ENCODE peak calls at places on chromosomes 11 and 22, in five cellular contexts. K is activated naive CD4-positive, alpha-beta T cell; W is CD4-positive, alpha-beta memory T cell; C is amniotic stem cell; O is HT1080. L is an unnamed sample.

GRCh38 chr11:114229062-114229450 is 67.1 kb upstream of the NNMT start:
- DNase-seq in W (no peak), C (no peak), O (no peak), K (no peak), L (no peak)

GRCh38 chr11:5275369-5276110 is 5.8 kb upstream of the HBE1 start:
- DNase-seq in C (no peak), O (no peak), W (no peak), K (no peak), L (no peak)

GRCh38 chr11:119764108-119764874 is 35.3 kb upstream of the NECTIN1 start:
- DNase-seq in K (no peak), O (no peak), W (no peak), C (no peak), L (no peak)

GRCh38 chr22:31135706-31136105 is 4.6 kb downstream of the PLA2G3 start:
- DNase-seq in C (no peak), O (no peak), W (no peak), K (no peak), L (no peak)

GRCh38 chr22:37240240-37240940 is 3.7 kb downstream of the RAC2 start:
- DNase-seq in C (no peak), K (no peak), W (no peak), O (no peak), L (no peak)

GRCh38 chr22:26134654-26135330 is 34.5 kb upstream of the SEZ6L start:
- DNase-seq in O (peak), K (no peak), W (no peak), C (no peak), L (peak)

GRCh38 chr11:103051986-103052385 is 40.0 kb downstream of the DCUN1D5 start:
- DNase-seq in C (no peak), W (no peak), O (peak), K (no peak), L (no peak)

GRCh38 chr11:36447514-36447913 is 62.6 kb downstream of the TRAF6 start:
- DNase-seq in O (no peak), W (no peak), C (no peak), K (no peak), L (no peak)

GRCh38 chr11:69000831-69001245 is 12.2 kb downstream of the MRGPRF start:
- DNase-seq in O (peak), W (no peak), C (peak), K (no peak), L (no peak)

GRCh38 chr11:10590516-10590915 is 22.1 kb upstream of the LYVE1 start:
- DNase-seq in C (no peak), O (no peak), K (no peak), W (no peak), L (no peak)

GRCh38 chr11:22927793-22928192 is 67.5 kb upstream of the CCDC179 start:
- DNase-seq in W (no peak), O (no peak), K (no peak), C (no peak), L (no peak)

GRCh38 chr11:124075492-124075840 is 34.3 kb upstream of the OR10G7 start:
- DNase-seq in K (no peak), O (no peak), C (no peak), W (no peak), L (no peak)

GRCh38 chr11:84310261-84310660 is 1024.1 kb upstream of the CCDC90B start:
- DNase-seq in K (no peak), C (no peak), W (no peak), O (peak), L (no peak)

GRCh38 chr11:61922539-61922938 is 5.2 kb upstream of the RAB3IL1 start:
- DNase-seq in K (no peak), C (peak), W (no peak), O (no peak), L (no peak)

GRCh38 chr11:113397212-113397611 is 9.6 kb downstream of the ANKK1 start:
- DNase-seq in C (no peak), W (no peak), O (no peak), K (no peak), L (no peak)

GRCh38 chr11:99424313-99425084 is 403.8 kb downstream of the CNTN5 start:
- DNase-seq in W (no peak), C (no peak), K (no peak), O (no peak), L (no peak)

GRCh38 chr11:122707111-122707510 is 51.6 kb downstream of the UBASH3B start:
- DNase-seq in O (no peak), K (no peak), C (no peak), W (no peak), L (no peak)

GRCh38 chr11:19232910-19233503 is 7.7 kb downstream of the E2F8 start:
- DNase-seq in W (no peak), C (peak), O (peak), K (no peak), L (no peak)

GRCh38 chr22:40395607-40396006 is 25.2 kb downstream of the SGSM3 start:
- DNase-seq in K (no peak), O (no peak), C (no peak), W (no peak), L (no peak)

GRCh38 chr11:1669546-1670218 is 27.3 kb upstream of the KRTAP5-6 start:
- DNase-seq in W (no peak), K (no peak), O (no peak), C (no peak), L (no peak)

GRCh38 chr22:33851240-33851639 is 69.0 kb downstream of the LARGE1 start:
- DNase-seq in W (no peak), O (no peak), C (no peak), K (no peak), L (no peak)

GRCh38 chr22:49583341-49583740 is 244.3 kb downstream of the BRD1 start:
- DNase-seq in W (no peak), K (no peak), O (no peak), C (no peak), L (no peak)

GRCh38 chr11:74646964-74647363 is 54.6 kb downstream of the POLD3 start:
- DNase-seq in C (no peak), W (no peak), O (no peak), K (no peak), L (no peak)

GRCh38 chr11:115256326-115257197 is 247.7 kb downstream of the CADM1 start:
- DNase-seq in W (no peak), K (no peak), C (no peak), O (no peak), L (no peak)

GRCh38 chr11:64391839-64392238 is 32.9 kb downstream of the RPS6KA4 start:
- DNase-seq in C (no peak), K (no peak), W (no peak), O (no peak), L (no peak)

GRCh38 chr11:75286826-75287465 is 46.4 kb downstream of the TPBGL start:
- DNase-seq in K (no peak), C (no peak), W (no peak), O (peak), L (no peak)

GRCh38 chr11:3146612-3147256 is 18.4 kb downstream of the OSBPL5 start:
- DNase-seq in C (peak), W (no peak), K (no peak), O (peak), L (no peak)

GRCh38 chr22:31680764-31681624 is 19.0 kb upstream of the PISD start:
- DNase-seq in W (no peak), C (peak), K (no peak), O (peak), L (no peak)

GRCh38 chr22:49502126-49502826 is 325.4 kb downstream of the BRD1 start:
- DNase-seq in W (no peak), O (peak), K (no peak), C (no peak), L (peak)

GRCh38 chr11:132610791-132611190 is 921.5 kb downstream of the OPCML start:
- DNase-seq in W (no peak), C (no peak), O (no peak), K (no peak), L (no peak)

GRCh38 chr11:33449798-33450197 is 192.6 kb downstream of the HIPK3 start:
- DNase-seq in C (no peak), O (no peak), K (no peak), W (no peak), L (no peak)

GRCh38 chr11:130781906-130782305 is 134.4 kb downstream of the SNX19 start:
- DNase-seq in K (no peak), C (no peak), W (no peak), O (peak), L (no peak)

GRCh38 chr22:48753381-48753730 is 1074.3 kb downstream of the BRD1 start:
- DNase-seq in O (no peak), K (no peak), W (no peak), C (no peak), L (no peak)

GRCh38 chr22:40265783-40266182 is 80.5 kb upstream of the ADSL start:
- DNase-seq in O (peak), K (no peak), W (no peak), C (no peak), L (no peak)

GRCh38 chr11:65590240-65590738 is 5.3 kb downstream of the KCNK7 start:
- DNase-seq in K (no peak), O (no peak), C (no peak), W (no peak), L (no peak)

GRCh38 chr22:35580351-35581022 is 36.6 kb downstream of the MB start:
- DNase-seq in W (no peak), C (no peak), O (no peak), K (no peak), L (no peak)

GRCh38 chr11:31106963-31107576 is 262.5 kb downstream of the DCDC1 start:
- DNase-seq in W (peak), K (no peak), C (no peak), O (peak), L (no peak)

GRCh38 chr11:58495906-58496305 is 12.0 kb downstream of the OR5B21 start:
- DNase-seq in W (no peak), O (no peak), K (no peak), C (no peak), L (no peak)

GRCh38 chr11:72154816-72155215 is 19.3 kb downstream of the FOLR3 start:
- DNase-seq in C (no peak), W (no peak), O (no peak), K (no peak), L (no peak)

L was measured in CD4-positive, CD25-positive, alpha-beta regulatory T cell.